ENCODE peak calls at places on chromosome 22, in six cellular contexts. P, I, O, S, Q and Y are unnamed samples.

GRCh38 chr22:42931421-42932196 is 74.5 kb upstream of the ARFGAP3 start:
- DNase-seq in P (no peak), I (no peak), O (no peak), S (no peak), Q (no peak), Y (peak)

GRCh38 chr22:41410311-41410751 is 28.6 kb downstream of the TEF start:
- DNase-seq in P (peak), I (no peak), O (no peak), S (no peak), Q (no peak), Y (no peak)

GRCh38 chr22:43921361-43921760 is 2.2 kb upstream of the PNPLA3 start:
- DNase-seq in P (no peak), I (no peak), O (no peak), S (no peak), Q (no peak), Y (no peak)

GRCh38 chr22:30423296-30423958 is 2.1 kb upstream of the MTFP1 start:
- DNase-seq in P (peak), I (no peak), O (no peak), S (peak), Q (no peak), Y (peak)

GRCh38 chr22:19464975-19465374 is 14.0 kb downstream of the UFD1 start:
- DNase-seq in P (no peak), I (no peak), O (no peak), S (no peak), Q (no peak), Y (no peak)

GRCh38 chr22:29206372-29207230 is 905 bp downstream of the EMID1 start:
- DNase-seq in P (no peak), I (peak), O (no peak), S (no peak), Q (no peak), Y (no peak)

GRCh38 chr22:40535189-40535512 is 101.4 kb downstream of the MRTFA start:
- DNase-seq in P (no peak), I (no peak), O (no peak), S (no peak), Q (no peak), Y (no peak)

GRCh38 chr22:26892401-26893033 is 235.1 kb downstream of the MIAT start:
- DNase-seq in P (peak), I (no peak), O (no peak), S (no peak), Q (no peak), Y (no peak)

GRCh38 chr22:26550498-26551033 is 38.3 kb upstream of the TFIP11 start:
- DNase-seq in P (no peak), I (no peak), O (no peak), S (peak), Q (no peak), Y (no peak)

GRCh38 chr22:50460942-50461341 is 13.9 kb downstream of the SBF1 start:
- DNase-seq in P (no peak), I (no peak), O (no peak), S (no peak), Q (no peak), Y (no peak)

GRCh38 chr22:23277583-23278295 is 97.4 kb downstream of the BCR start:
- DNase-seq in P (no peak), I (no peak), O (no peak), S (no peak), Q (peak), Y (no peak)

GRCh38 chr22:23281053-23281405 is 100.7 kb downstream of the BCR start:
- DNase-seq in P (no peak), I (no peak), O (no peak), S (no peak), Q (no peak), Y (no peak)

GRCh38 chr22:23279781-23280180 is 99.5 kb downstream of the BCR start:
- DNase-seq in P (no peak), I (no peak), O (no peak), S (no peak), Q (peak), Y (no peak)

GRCh38 chr22:23280356-23281052 is 100.2 kb downstream of the BCR start:
- DNase-seq in P (no peak), I (no peak), O (no peak), S (no peak), Q (peak), Y (no peak)

GRCh38 chr22:23278883-23279675 is 98.8 kb downstream of the BCR start:
- DNase-seq in P (no peak), I (no peak), O (no peak), S (no peak), Q (no peak), Y (no peak)
- TF ChIP-seq POLR2AphosphoS5 in P (no peak), I (no peak), O (no peak), S (no peak), Q (no peak), Y (peak)

GRCh38 chr22:45832180-45832579 is 144.8 kb downstream of the WNT7B start:
- DNase-seq in P (no peak), I (no peak), O (no peak), S (peak), Q (no peak), Y (no peak)

GRCh38 chr22:45831394-45831793 is 145.6 kb downstream of the WNT7B start:
- DNase-seq in P (no peak), I (no peak), O (no peak), S (no peak), Q (no peak), Y (no peak)

GRCh38 chr22:45826520-45826919 is 150.4 kb downstream of the WNT7B start:
- DNase-seq in P (no peak), I (no peak), O (no peak), S (no peak), Q (no peak), Y (no peak)

GRCh38 chr22:45830531-45831245 is 146.3 kb downstream of the WNT7B start:
- DNase-seq in P (no peak), I (no peak), O (no peak), S (no peak), Q (no peak), Y (no peak)

GRCh38 chr22:45828836-45829235 is 148.1 kb downstream of the WNT7B start:
- DNase-seq in P (no peak), I (no peak), O (no peak), S (no peak), Q (no peak), Y (no peak)
- TF ChIP-seq POLR2AphosphoS5 in P (no peak), I (no peak), O (no peak), S (no peak), Q (no peak), Y (no peak)

GRCh38 chr22:38201371-38201717 is 450 bp upstream of the MAFF start:
- DNase-seq in P (no peak), I (no peak), O (no peak), S (no peak), Q (no peak), Y (no peak)

GRCh38 chr22:38203090-38203810 is 1.5 kb downstream of the MAFF start:
- DNase-seq in P (peak), I (peak), O (no peak), S (peak), Q (peak), Y (peak)

GRCh38 chr22:38199826-38200559 is 1.8 kb upstream of the MAFF start:
- DNase-seq in P (no peak), I (no peak), O (no peak), S (no peak), Q (no peak), Y (no peak)

GRCh38 chr22:38202437-38203089 is 769 bp downstream of the MAFF start:
- DNase-seq in P (peak), I (peak), O (no peak), S (peak), Q (peak), Y (peak)

GRCh38 chr22:38201718-38202436 is at the start of gene MAFF:
- DNase-seq in P (peak), I (peak), O (peak), S (peak), Q (peak), Y (peak)
- TF ChIP-seq POLR2AphosphoS5 in P (peak), I (peak), O (no peak), S (peak), Q (peak), Y (peak)

DNA sequence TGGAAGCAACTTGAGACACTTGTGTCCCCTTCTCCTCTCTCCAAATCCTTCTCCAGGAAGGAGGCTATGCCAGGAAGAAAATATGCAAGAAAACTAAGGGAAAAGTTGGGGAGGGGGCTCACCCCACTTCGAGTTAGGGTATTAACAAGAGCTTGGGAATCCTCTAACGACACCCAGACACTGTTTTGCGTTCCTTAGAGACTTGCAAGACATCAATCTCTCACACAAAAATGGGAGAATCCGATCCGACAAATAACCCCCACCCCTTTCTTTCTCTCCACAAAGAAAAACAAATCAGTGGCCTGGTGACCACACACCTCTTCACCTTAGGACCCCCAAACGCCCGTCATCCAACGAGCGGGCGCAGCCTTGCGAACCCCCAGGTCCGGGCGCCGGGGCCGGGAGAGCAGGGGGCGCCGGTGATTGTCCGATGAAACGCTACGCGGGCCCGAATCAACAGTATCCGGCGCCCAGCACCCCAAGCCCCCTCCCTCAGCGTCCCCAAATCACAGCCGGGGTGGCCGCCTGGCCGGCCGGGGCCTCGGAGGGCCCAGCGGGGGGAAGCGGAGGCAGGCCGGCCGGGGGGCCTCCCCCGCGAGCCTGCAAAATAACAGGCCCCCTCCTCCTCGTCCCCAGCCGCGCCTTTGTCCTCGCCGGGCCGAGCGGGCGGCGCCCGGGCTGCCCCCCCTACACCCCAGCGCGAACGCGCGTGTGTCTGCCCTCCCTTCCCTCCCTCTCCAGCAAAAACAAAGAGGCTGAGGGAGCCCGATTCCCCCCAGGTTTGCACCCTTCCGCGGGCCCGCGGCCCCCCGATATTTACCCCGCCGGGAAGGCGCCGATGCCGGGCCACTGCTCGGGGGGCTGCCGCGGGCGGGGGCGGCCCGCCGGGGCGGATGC is 645 bp downstream of the CSNK1E start:
- DNase-seq in P (peak), I (peak), O (peak), S (peak), Q (peak), Y (peak)
- TF ChIP-seq POLR2AphosphoS5 in P (peak), I (no peak), O (no peak), S (peak), Q (no peak), Y (no peak)

GRCh38 chr22:35838849-35839646 is 121.4 kb downstream of the APOL5 start:
- DNase-seq in P (peak), I (no peak), O (no peak), S (peak), Q (no peak), Y (no peak)
- TF ChIP-seq POLR2AphosphoS5 in P (no peak), I (no peak), O (no peak), S (no peak), Q (no peak), Y (no peak)

GRCh38 chr22:46114518-46115387 is 35.6 kb upstream of the PPARA start:
- DNase-seq in P (no peak), I (no peak), O (no peak), S (no peak), Q (no peak), Y (no peak)
- TF ChIP-seq POLR2AphosphoS5 in P (no peak), I (peak), O (no peak), S (no peak), Q (no peak), Y (peak)

GRCh38 chr22:37774728-37775127 is 33.0 kb upstream of the GCAT start:
- DNase-seq in P (no peak), I (no peak), O (no peak), S (no peak), Q (no peak), Y (no peak)

GRCh38 chr22:37777122-37777687 is 30.5 kb upstream of the GCAT start:
- DNase-seq in P (peak), I (no peak), O (peak), S (peak), Q (peak), Y (no peak)

GRCh38 chr22:37778370-37779009 is 29.2 kb upstream of the GCAT start:
- DNase-seq in P (no peak), I (no peak), O (no peak), S (no peak), Q (no peak), Y (no peak)

GRCh38 chr22:37776639-37777005 is 31.1 kb upstream of the GCAT start:
- DNase-seq in P (no peak), I (no peak), O (no peak), S (no peak), Q (no peak), Y (no peak)

DNA sequence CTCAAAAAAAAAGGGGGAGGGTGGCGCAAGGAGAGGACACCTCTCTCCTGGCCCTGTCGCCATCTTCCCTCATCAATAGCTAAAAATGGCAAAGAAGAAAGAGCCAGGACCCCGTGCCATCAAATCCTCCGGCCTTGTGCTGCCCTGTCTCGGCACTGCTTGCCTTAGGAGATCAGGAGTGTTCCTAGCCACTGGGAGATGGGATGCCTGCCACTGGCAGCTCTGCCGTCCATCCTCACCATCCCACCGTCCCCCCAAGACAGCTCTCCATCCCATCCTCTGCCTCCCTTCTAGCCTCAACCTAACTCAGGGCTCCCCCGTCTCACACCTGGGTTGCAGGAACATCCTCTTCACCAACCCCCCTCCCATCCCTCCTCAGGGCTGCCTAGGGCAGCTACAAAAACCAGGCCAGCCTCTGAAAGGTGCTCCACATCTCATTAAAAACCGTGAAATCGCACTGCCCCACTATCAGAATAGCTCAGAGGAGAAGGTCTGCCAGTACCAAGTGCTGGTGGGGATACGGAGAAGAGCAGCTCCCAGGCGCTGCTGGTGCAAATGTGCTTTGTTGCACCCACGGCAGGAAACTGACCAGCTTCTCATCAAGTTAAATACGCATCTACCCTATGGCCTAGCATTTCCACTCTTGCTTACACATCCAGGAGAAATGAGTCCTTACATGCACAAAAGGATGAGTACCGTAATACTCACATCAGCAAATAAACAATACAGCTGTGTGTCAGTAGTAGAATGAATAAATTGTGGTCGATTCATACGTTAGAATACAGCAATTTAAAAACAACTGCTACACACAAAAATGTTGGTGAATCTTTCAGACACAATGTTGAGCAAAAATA is 31.7 kb upstream of the GCAT start:
- DNase-seq in P (no peak), I (no peak), O (no peak), S (no peak), Q (no peak), Y (no peak)
- TF ChIP-seq POLR2AphosphoS5 in P (no peak), I (peak), O (no peak), S (no peak), Q (no peak), Y (peak)